ENCODE peak calls at places on chromosomes 12 and 14, in six cellular contexts. O is suprapubic skin, F is GM10248, S is nephron progenitor cell, K is AG10803, L is IMR-90. I is an unnamed sample.

GRCh38 chr12:51714666-51715065 is 123.6 kb downstream of the SCN8A start:
- DNase-seq in O (no peak), L (peak), S (no peak), K (peak), F (no peak), I (no peak)

GRCh38 chr14:96053600-96054381 is 14.6 kb downstream of the C14orf132 start:
- DNase-seq in S (no peak), L (peak), F (no peak), O (no peak), K (peak), I (no peak)

GRCh38 chr12:92505373-92506340 is 197.1 kb upstream of the PLEKHG7 start:
- DNase-seq in F (peak), K (peak), S (peak), L (peak), O (no peak), I (no peak)

GRCh38 chr12:18456344-18456743 is 195.0 kb downstream of the PIK3C2G start:
- DNase-seq in S (no peak), L (no peak), O (no peak), F (no peak), K (no peak), I (no peak)

GRCh38 chr14:103014466-103015319 is 42.7 kb downstream of the CDC42BPB start:
- DNase-seq in O (no peak), K (peak), L (peak), F (no peak), S (no peak), I (no peak)

GRCh38 chr14:91841065-91841464 is 26.3 kb downstream of the TC2N start:
- DNase-seq in S (no peak), F (no peak), K (no peak), O (no peak), L (peak), I (no peak)

GRCh38 chr14:74424606-74425005 is 1.4 kb downstream of the SYNDIG1L start:
- DNase-seq in K (no peak), L (no peak), S (no peak), F (no peak), O (no peak), I (no peak)

GRCh38 chr12:42810006-42810405 is 220.5 kb upstream of the PRICKLE1 start:
- DNase-seq in K (peak), F (no peak), L (no peak), S (no peak), O (no peak), I (no peak)

GRCh38 chr12:26338574-26339572 is 143.5 kb downstream of the SSPN start:
- DNase-seq in K (peak), F (no peak), S (no peak), O (no peak), L (peak), I (no peak)

GRCh38 chr12:5840900-5841299 is 104.2 kb downstream of the ANO2 start:
- DNase-seq in S (no peak), F (no peak), O (no peak), L (no peak), K (no peak), I (no peak)

GRCh38 chr14:105203057-105203494 is 22.0 kb upstream of the NUDT14 start:
- DNase-seq in K (peak), S (peak), F (peak), O (no peak), L (peak), I (peak)

GRCh38 chr14:32761381-32761968 is 177.2 kb upstream of the NPAS3 start:
- DNase-seq in K (peak), F (no peak), S (no peak), O (no peak), L (no peak), I (no peak)

GRCh38 chr12:107329569-107330324 is 236.4 kb upstream of the CRY1 start:
- DNase-seq in K (peak), S (no peak), F (no peak), O (no peak), L (peak), I (no peak)

GRCh38 chr12:123151679-123152454 is 977 bp upstream of the PITPNM2 start:
- DNase-seq in S (peak), F (no peak), L (no peak), O (no peak), K (no peak), I (no peak)

GRCh38 chr12:1530592-1531159 is 63.7 kb downstream of the FBXL14 start:
- DNase-seq in F (no peak), L (no peak), S (no peak), O (no peak), K (no peak), I (no peak)

GRCh38 chr12:121277367-121277744 is 19.2 kb downstream of the CAMKK2 start:
- DNase-seq in F (no peak), K (no peak), L (no peak), S (no peak), O (no peak), I (no peak)

GRCh38 chr12:109888179-109889020 is 8.1 kb upstream of the GLTP start:
- DNase-seq in K (peak), O (no peak), F (no peak), S (no peak), L (peak), I (no peak)

GRCh38 chr12:4228122-4228580 is 45.4 kb upstream of the CCND2 start:
- DNase-seq in S (no peak), F (no peak), O (no peak), L (no peak), K (no peak), I (no peak)

GRCh38 chr12:13559318-13559978 is 362.9 kb downstream of the EMP1 start:
- DNase-seq in S (no peak), F (no peak), O (no peak), L (no peak), K (no peak), I (no peak)

GRCh38 chr14:76919811-76920571 is 93.8 kb downstream of the LRRC74A start:
- DNase-seq in S (no peak), O (no peak), F (no peak), L (peak), K (peak), I (no peak)

GRCh38 chr12:109741286-109741969 is 27.8 kb downstream of the FAM222A start:
- DNase-seq in L (no peak), K (no peak), O (peak), F (no peak), S (peak), I (no peak)

GRCh38 chr14:68781161-68782021 is 11.5 kb downstream of the ZFP36L1 start:
- DNase-seq in S (no peak), F (no peak), K (no peak), O (peak), L (no peak), I (no peak)

GRCh38 chr14:99807413-99808132 is 14.4 kb downstream of the EML1 start:
- DNase-seq in F (no peak), L (no peak), K (peak), S (no peak), O (no peak), I (no peak)

GRCh38 chr14:91061309-91061887 is 957 bp upstream of the RPS6KA5 start:
- DNase-seq in L (no peak), K (no peak), O (no peak), F (no peak), S (no peak), I (no peak)

GRCh38 chr14:35961697-35962274 is 135.6 kb downstream of the BRMS1L start:
- DNase-seq in L (no peak), F (no peak), K (no peak), O (no peak), S (no peak), I (no peak)

GRCh38 chr14:56821177-56821576 is 10.9 kb upstream of the OTX2 start:
- DNase-seq in O (no peak), F (no peak), S (no peak), K (no peak), L (no peak), I (no peak)

GRCh38 chr14:20438664-20439063 is 2.7 kb upstream of the KLHL33 start:
- DNase-seq in S (no peak), F (no peak), O (no peak), K (no peak), L (no peak), I (no peak)

GRCh38 chr14:71372411-71372838 is 465.2 kb downstream of the PCNX1 start:
- DNase-seq in S (no peak), O (no peak), L (peak), F (no peak), K (peak), I (no peak)

GRCh38 chr12:107134558-107134957 is 41.2 kb upstream of the CRY1 start:
- DNase-seq in O (no peak), F (no peak), L (no peak), S (no peak), K (no peak), I (no peak)

GRCh38 chr12:121943926-121944325 is 25.5 kb downstream of the CFAP251 start:
- DNase-seq in F (no peak), L (no peak), O (no peak), K (no peak), S (no peak), I (no peak)

GRCh38 chr12:11798856-11799530 is 149.5 kb downstream of the ETV6 start:
- DNase-seq in O (no peak), S (no peak), K (peak), F (no peak), L (peak), I (no peak)

GRCh38 chr12:121095544-121096198 is 37.0 kb upstream of the P2RX7 start:
- DNase-seq in K (peak), O (peak), F (peak), L (peak), S (peak), I (peak)

GRCh38 chr14:90677484-90678045 is 138.7 kb downstream of the TTC7B start:
- DNase-seq in O (no peak), K (peak), S (no peak), F (no peak), L (peak), I (no peak)

GRCh38 chr12:113239811-113240331 is 18.6 kb downstream of the TPCN1 start:
- DNase-seq in O (peak), S (peak), L (no peak), K (no peak), F (no peak), I (no peak)

GRCh38 chr12:25121916-25122315 is 73.0 kb downstream of the DNAI7 start:
- DNase-seq in O (no peak), L (peak), F (no peak), K (no peak), S (no peak), I (no peak)

GRCh38 chr14:101120636-101121398 is 217.3 kb upstream of the RTL1 start:
- DNase-seq in S (no peak), K (no peak), L (no peak), F (no peak), O (peak), I (peak)

GRCh38 chr14:61698216-61698980 is 3.1 kb downstream of the HIF1A start:
- DNase-seq in F (no peak), L (no peak), S (no peak), O (no peak), K (no peak), I (no peak)

DNA sequence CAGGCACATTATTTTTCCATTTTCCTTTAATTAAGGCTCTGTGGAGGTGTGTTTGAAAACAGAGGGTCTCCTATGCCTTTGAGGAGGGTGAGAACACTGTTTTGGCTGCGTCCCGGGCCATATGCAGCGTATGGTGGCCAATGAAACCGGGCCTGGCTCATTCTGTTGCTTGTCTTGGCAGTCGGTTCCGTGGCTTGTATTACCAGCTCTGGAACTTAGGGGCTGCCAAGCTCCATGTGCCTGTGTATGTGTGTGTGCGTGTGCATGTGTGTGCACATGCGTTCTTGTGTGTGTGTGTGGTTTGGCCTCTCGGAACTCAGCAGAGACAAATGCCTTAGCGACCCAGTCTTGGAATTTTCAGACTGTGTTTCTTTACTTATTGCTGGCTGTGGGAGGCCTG is 2.7 kb downstream of the JDP2 start:
- DNase-seq in O (no peak), S (no peak), K (peak), L (peak), F (no peak), I (no peak)
- TF ChIP-seq CTCF in O (no peak), S (no peak), K (no peak), L (no peak), F (no peak), I (no peak)

GRCh38 chr12:50089730-50090129 is 4.6 kb downstream of the SMARCD1 start:
- DNase-seq in S (no peak), L (no peak), F (no peak), K (no peak), O (no peak), I (no peak)

GRCh38 chr12:50087159-50087558 is 2.0 kb downstream of the SMARCD1 start:
- DNase-seq in L (no peak), O (no peak), K (no peak), S (no peak), F (no peak), I (no peak)

GRCh38 chr12:50088577-50089335 is 3.6 kb downstream of the SMARCD1 start:
- DNase-seq in K (no peak), F (peak), L (peak), O (no peak), S (peak), I (no peak)

GRCh38 chr12:50086148-50086547 is 1.0 kb downstream of the SMARCD1 start:
- DNase-seq in K (no peak), F (no peak), S (no peak), O (no peak), L (no peak), I (no peak)

DNA sequence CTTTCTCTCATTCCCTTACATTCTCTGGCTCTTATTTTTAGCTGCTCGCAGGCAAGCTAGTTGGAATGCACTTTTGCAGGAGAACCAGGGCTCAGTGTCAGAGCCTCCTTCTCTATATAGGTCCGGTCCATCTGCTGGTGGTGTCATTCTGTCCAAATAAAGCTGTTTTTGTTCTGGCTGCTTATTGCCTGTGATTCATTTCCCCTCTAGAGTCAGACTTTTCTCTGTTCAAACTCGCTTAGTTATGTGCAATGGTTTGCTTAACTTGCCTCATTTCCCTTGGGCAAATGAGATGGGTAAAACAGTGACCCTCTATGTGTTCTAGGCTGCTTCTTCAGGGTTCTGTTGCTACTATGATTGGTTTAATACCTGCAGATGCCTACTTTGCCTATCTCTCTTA is 2.9 kb downstream of the SMARCD1 start:
- DNase-seq in S (no peak), K (peak), F (no peak), O (no peak), L (peak), I (no peak)
- TF ChIP-seq CTCF in S (no peak), K (no peak), F (no peak), O (no peak), L (no peak), I (no peak)

GRCh38 chr12:30624009-30624408 is 71.7 kb downstream of the IPO8 start:
- DNase-seq in F (no peak), S (no peak), O (no peak), K (no peak), L (no peak), I (no peak)
- TF ChIP-seq CTCF in F (no peak), S (no peak), O (no peak), K (no peak), L (no peak), I (no peak)

GRCh38 chr12:15530361-15530760 is 208.1 kb downstream of the PTPRO start:
- DNase-seq in O (no peak), L (no peak), F (no peak), K (no peak), S (no peak), I (no peak)

GRCh38 chr12:15528666-15529065 is 206.4 kb downstream of the PTPRO start:
- DNase-seq in O (no peak), F (no peak), K (no peak), L (no peak), S (no peak), I (no peak)

GRCh38 chr12:15525414-15525813 is 203.1 kb downstream of the PTPRO start:
- DNase-seq in S (no peak), K (no peak), L (no peak), F (no peak), O (no peak), I (no peak)

GRCh38 chr12:15526033-15526432 is 203.7 kb downstream of the PTPRO start:
- DNase-seq in O (no peak), K (no peak), F (peak), S (no peak), L (no peak), I (no peak)

GRCh38 chr12:15527201-15527782 is 205.0 kb downstream of the PTPRO start:
- DNase-seq in O (no peak), K (no peak), S (no peak), F (no peak), L (peak), I (no peak)
- TF ChIP-seq CTCF in O (no peak), K (peak), S (no peak), F (no peak), L (peak), I (no peak)

GRCh38 chr12:49066120-49066519 is 3.7 kb downstream of the RHEBL1 start:
- DNase-seq in L (no peak), S (no peak), F (no peak), O (no peak), K (no peak), I (no peak)

GRCh38 chr12:49068879-49069506 is 786 bp downstream of the RHEBL1 start:
- DNase-seq in F (no peak), S (peak), K (no peak), L (no peak), O (no peak), I (no peak)

GRCh38 chr12:49070971-49071370 is 1.2 kb upstream of the RHEBL1 start:
- DNase-seq in L (no peak), S (no peak), O (no peak), K (no peak), F (no peak), I (no peak)

GRCh38 chr12:49064767-49065152 is 4.2 kb upstream of the KMT2D start:
- DNase-seq in K (no peak), O (no peak), L (no peak), F (no peak), S (no peak), I (no peak)

DNA sequence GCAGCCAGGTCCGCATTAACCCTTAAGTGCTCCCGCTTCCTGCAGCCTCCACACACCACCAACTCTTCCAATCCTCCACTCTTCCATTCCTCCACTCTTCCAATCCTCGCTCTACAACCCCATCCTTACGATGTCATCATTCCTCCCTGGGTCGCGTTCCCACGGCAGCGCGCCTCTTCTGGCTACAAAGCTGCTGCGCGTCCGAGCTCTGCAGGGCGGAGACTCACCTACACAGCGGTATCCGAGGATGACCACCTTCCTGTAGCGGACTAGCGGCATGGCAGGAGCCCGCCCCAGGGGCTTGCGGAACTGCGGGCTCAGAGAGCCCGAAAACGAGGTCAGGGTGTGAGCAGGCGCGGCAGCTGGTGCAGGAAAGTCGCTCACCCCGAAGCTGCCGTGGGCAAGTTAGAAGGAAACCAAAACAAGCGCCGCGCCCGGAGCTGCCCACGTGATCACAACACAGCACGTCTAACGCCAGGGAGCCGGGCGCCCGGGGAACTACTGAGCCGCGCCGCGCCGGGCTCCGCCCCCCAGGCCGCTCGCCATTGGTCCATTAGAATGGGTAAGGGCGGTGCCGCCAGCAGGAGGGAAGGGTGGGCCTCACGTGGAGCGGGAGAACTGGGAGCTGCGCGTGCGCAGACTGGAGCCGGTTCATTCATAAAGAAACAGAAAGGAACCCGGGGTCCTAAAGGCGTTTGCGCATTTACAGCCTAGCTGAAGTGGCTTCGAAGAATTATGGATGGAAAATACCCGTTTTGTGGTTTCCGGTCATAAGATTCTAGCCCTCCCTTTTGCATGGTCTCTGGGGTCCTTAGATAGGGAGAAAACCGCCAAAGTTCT is at the start of gene RHEBL1:
- DNase-seq in K (peak), S (peak), L (peak), F (peak), O (peak), I (peak)
- TF ChIP-seq CTCF in K (peak), S (no peak), L (peak), F (peak), O (no peak), I (no peak)

GRCh38 chr14:94127330-94127729 is 2.1 kb downstream of the IFI27L2 start:
- DNase-seq in K (no peak), O (peak), L (no peak), F (no peak), S (no peak), I (no peak)
- TF ChIP-seq CTCF in K (no peak), O (no peak), L (no peak), F (no peak), S (no peak), I (no peak)

DNA sequence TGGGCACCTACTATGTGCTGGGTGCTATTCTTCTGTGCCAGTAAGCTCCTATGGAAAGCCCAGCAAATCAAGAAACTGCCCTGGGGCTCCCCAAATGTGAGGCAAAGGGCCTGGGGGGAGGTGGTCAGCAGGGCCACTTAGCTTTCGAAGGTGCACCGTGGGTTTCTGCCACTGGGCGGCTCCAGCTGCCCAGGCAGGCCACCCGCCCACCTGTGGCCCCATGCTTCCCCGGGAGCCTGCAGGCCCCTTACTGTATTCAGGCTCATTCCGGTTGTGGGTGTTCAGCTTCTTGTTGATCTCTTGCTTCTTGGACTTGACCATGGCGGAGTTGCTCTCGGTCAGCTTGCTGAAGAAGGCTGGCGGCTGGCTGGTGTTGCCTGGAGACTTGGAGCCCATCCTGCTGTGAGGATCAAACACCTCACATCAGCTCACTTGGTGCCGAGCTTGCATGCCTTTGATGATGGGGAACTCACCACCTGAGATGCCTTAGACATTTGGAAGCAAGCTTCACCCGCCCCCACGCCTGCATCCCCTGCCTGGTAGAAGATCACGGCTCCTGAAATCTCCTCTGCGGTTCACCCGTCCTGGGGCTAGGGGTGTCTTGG is 37.3 kb downstream of the RFLNA start:
- DNase-seq in F (no peak), S (no peak), O (no peak), L (no peak), K (no peak), I (no peak)
- TF ChIP-seq CTCF in F (no peak), S (peak), O (no peak), L (peak), K (peak), I (no peak)

I was measured in omental fat pad.